ENCODE peak calls at places on chromosomes 2 and 18, in four cellular contexts. Q is HS-5, F is HFFc6, W is Right ventricle myocardium superior. P is an unnamed sample.

GRCh38 chr2:200185575-200186103 is 120.9 kb upstream of the SPATS2L start:
- DNase-seq in Q (no peak), F (no peak), W (no peak), P (no peak)

GRCh38 chr2:100470898-100471514 is 724 bp downstream of the NMS start:
- DNase-seq in Q (no peak), F (no peak), W (no peak), P (peak; percentile 76)

GRCh38 chr2:98730053-98730850 is 680 bp downstream of the MGAT4A start:
- DNase-seq in Q (no peak), F (no peak), W (peak; percentile 57), P (peak; percentile 39)

GRCh38 chr2:69668598-69668997 is 25.1 kb upstream of the AAK1 start:
- DNase-seq in Q (no peak), F (no peak), W (no peak), P (no peak)

GRCh38 chr2:13676269-13676668 is 956.2 kb upstream of the LRATD1 start:
- DNase-seq in Q (peak; percentile 29), F (no peak), W (no peak), P (no peak)

GRCh38 chr2:159592446-159592845 is 23.9 kb downstream of the BAZ2B start:
- DNase-seq in Q (no peak), F (no peak), W (no peak), P (no peak)

GRCh38 chr18:21038201-21038600 is 73.4 kb downstream of the ROCK1 start:
- DNase-seq in Q (no peak), F (no peak), W (no peak), P (no peak)

GRCh38 chr2:24932715-24933114 is 12.7 kb upstream of the ADCY3 start:
- DNase-seq in Q (no peak), F (no peak), W (no peak), P (no peak)

GRCh38 chr2:231223001-231223375 is 24.6 kb downstream of the ARMC9 start:
- DNase-seq in Q (no peak), F (no peak), W (no peak), P (peak; percentile 94)

GRCh38 chr18:76672627-76673026 is 149.7 kb upstream of the ZNF236 start:
- DNase-seq in Q (peak; percentile 10), F (peak; percentile 38), W (no peak), P (no peak)

GRCh38 chr2:120594856-120595685 is 140.6 kb upstream of the GLI2 start:
- DNase-seq in Q (no peak), F (no peak), W (peak; percentile 22), P (no peak)

GRCh38 chr2:179751184-179751809 is 110.1 kb downstream of the ZNF385B start:
- DNase-seq in Q (peak; percentile 11), F (peak; percentile 37), W (no peak), P (peak; percentile 57)

GRCh38 chr18:32093523-32093922 is 1.8 kb downstream of the RNF138 start:
- DNase-seq in Q (no peak), F (no peak), W (no peak), P (no peak)

GRCh38 chr2:162258169-162258568 is 14.9 kb upstream of the FAP start:
- DNase-seq in Q (no peak), F (no peak), W (no peak), P (no peak)

GRCh38 chr2:9797681-9798556 is 45.4 kb upstream of the TAF1B start:
- DNase-seq in Q (no peak), F (no peak), W (peak; percentile 24), P (no peak)

GRCh38 chr18:46639386-46639785 is 17.6 kb downstream of the LOXHD1 start:
- DNase-seq in Q (no peak), F (no peak), W (no peak), P (no peak)

GRCh38 chr2:42047488-42048317 is at the start of gene PKDCC:
- DNase-seq in Q (no peak), F (no peak), W (peak; percentile 91), P (peak; percentile 86)

GRCh38 chr2:196168181-196168580 is 3.2 kb downstream of the STK17B start:
- DNase-seq in Q (no peak), F (peak; percentile 55), W (no peak), P (peak; percentile 57)

GRCh38 chr2:152097291-152098032 is 1.4 kb downstream of the CACNB4 start:
- DNase-seq in Q (no peak), F (no peak), W (no peak), P (peak; percentile 22)

GRCh38 chr2:127046579-127046978 is 60.4 kb downstream of the BIN1 start:
- DNase-seq in Q (no peak), F (no peak), W (no peak), P (no peak)